ENCODE peak calls at places on chromosomes 2 and 18, in seven cellular contexts. F is iPS DF 6.9, G is HTR-8/SVneo, N is AG20443, I is non-pigmented ciliary epithelial cell, Z is neural crest cell, T is activated T-helper 1 cell treated with Interleukin-2 at 50 U/mL for 16 hours. K is an unnamed sample.

GRCh38 chr2:230893881-230894781 is 29.4 kb downstream of the ITM2C start:
- DNase-seq in F (no peak), G (no peak), N (no peak), I (no peak), Z (no peak), T (no peak), K (no peak)

GRCh38 chr2:7456762-7457161 is 539.5 kb downstream of the RNF144A start:
- DNase-seq in F (no peak), G (no peak), N (no peak), I (no peak), Z (no peak), T (no peak), K (no peak)

GRCh38 chr2:196677404-196677803 is 37.9 kb downstream of the CCDC150 start:
- DNase-seq in F (no peak), G (no peak), N (peak; percentile 26), I (peak; percentile 18), Z (no peak), T (no peak), K (no peak)

GRCh38 chr2:20353597-20353996 is 3.0 kb upstream of the PUM2 start:
- DNase-seq in F (no peak), G (no peak), N (no peak), I (no peak), Z (no peak), T (no peak), K (no peak)

GRCh38 chr2:72778410-72778809 is 47.4 kb downstream of the EXOC6B start:
- DNase-seq in F (no peak), G (no peak), N (peak; percentile 34), I (peak; percentile 34), Z (no peak), T (no peak), K (no peak)

GRCh38 chr2:158317642-158318041 is 138.9 kb downstream of the CCDC148 start:
- DNase-seq in F (no peak), G (no peak), N (no peak), I (no peak), Z (no peak), T (no peak), K (no peak)

GRCh38 chr2:130241041-130241707 is 42.9 kb upstream of the TUBA3E start:
- DNase-seq in F (no peak), G (peak; percentile 68), N (no peak), I (peak; percentile 26), Z (no peak), T (no peak), K (no peak)

GRCh38 chr2:72965770-72966430 is 48.6 kb downstream of the EMX1 start:
- DNase-seq in F (no peak), G (no peak), N (no peak), I (no peak), Z (no peak), T (no peak), K (no peak)

GRCh38 chr2:99643824-99644787 is 154.3 kb upstream of the REV1 start:
- DNase-seq in F (no peak), G (no peak), N (peak; percentile 71), I (no peak), Z (no peak), T (no peak), K (no peak)

GRCh38 chr2:149122521-149122920 is 84.0 kb downstream of the LYPD6B start:
- DNase-seq in F (no peak), G (no peak), N (no peak), I (no peak), Z (no peak), T (no peak), K (no peak)

GRCh38 chr2:66850406-66850805 is 415.5 kb downstream of the MEIS1 start:
- DNase-seq in F (no peak), G (no peak), N (no peak), I (no peak), Z (no peak), T (no peak), K (no peak)

GRCh38 chr2:226475650-226476049 is 324.0 kb downstream of the IRS1 start:
- DNase-seq in F (no peak), G (peak; percentile 45), N (no peak), I (peak; percentile 65), Z (no peak), T (no peak), K (no peak)

GRCh38 chr2:64017811-64018714 is 1.2 kb downstream of the VPS54 start:
- DNase-seq in F (no peak), G (peak; percentile 30), N (peak; percentile 29), I (no peak), Z (no peak), T (no peak), K (no peak)

GRCh38 chr18:24492445-24492844 is 32.0 kb downstream of the HRH4 start:
- DNase-seq in F (no peak), G (no peak), N (no peak), I (no peak), Z (no peak), T (no peak), K (no peak)

GRCh38 chr2:173881466-173881865 is 83.7 kb downstream of the SP3 start:
- DNase-seq in F (no peak), G (no peak), N (no peak), I (no peak), Z (no peak), T (no peak), K (no peak)

GRCh38 chr2:225948903-225949302 is 549.4 kb downstream of the NYAP2 start:
- DNase-seq in F (peak; percentile 7), G (no peak), N (no peak), I (no peak), Z (no peak), T (no peak), K (no peak)

GRCh38 chr2:239225921-239226561 is 174.8 kb downstream of the HDAC4 start:
- DNase-seq in F (no peak), G (peak; percentile 10), N (peak; percentile 78), I (peak; percentile 47), Z (no peak), T (no peak), K (no peak)

GRCh38 chr2:62340981-62341624 is 145.2 kb downstream of the B3GNT2 start:
- DNase-seq in F (no peak), G (peak; percentile 25), N (peak; percentile 32), I (no peak), Z (no peak), T (no peak), K (no peak)

GRCh38 chr2:218671077-218671653 is 637 bp downstream of the RNF25 start:
- DNase-seq in F (no peak), G (peak; percentile 19), N (no peak), I (no peak), Z (no peak), T (no peak), K (no peak)

GRCh38 chr2:8606649-8607550 is 75.0 kb upstream of the ID2 start:
- DNase-seq in F (no peak), G (no peak), N (no peak), I (no peak), Z (no peak), T (no peak), K (no peak)

GRCh38 chr2:152861349-152861942 is 143.0 kb downstream of the ARL6IP6 start:
- DNase-seq in F (peak; percentile 37), G (peak; percentile 11), N (peak; percentile 44), I (no peak), Z (peak; percentile 45), T (no peak), K (peak; percentile 32)

GRCh38 chr2:241182531-241183133 is 5.8 kb upstream of the ANO7 start:
- DNase-seq in F (no peak), G (no peak), N (no peak), I (no peak), Z (no peak), T (no peak), K (no peak)

GRCh38 chr18:27860011-27860410 is 316.9 kb downstream of the CDH2 start:
- DNase-seq in F (no peak), G (no peak), N (no peak), I (no peak), Z (no peak), T (no peak), K (no peak)

GRCh38 chr2:241061275-241061674 is 40.8 kb downstream of the MTERF4 start:
- DNase-seq in F (no peak), G (no peak), N (peak; percentile 34), I (no peak), Z (no peak), T (no peak), K (no peak)

GRCh38 chr18:42508683-42509347 is 553.8 kb downstream of the PIK3C3 start:
- DNase-seq in F (no peak), G (no peak), N (no peak), I (no peak), Z (no peak), T (no peak), K (no peak)

GRCh38 chr18:75208836-75209128 is 157 bp downstream of the PTGR3 start:
- DNase-seq in F (no peak), G (no peak), N (no peak), I (no peak), Z (peak; percentile 31), T (no peak), K (no peak)

GRCh38 chr2:234476766-234477165 is 20.1 kb downstream of the ARL4C start:
- DNase-seq in F (no peak), G (no peak), N (no peak), I (no peak), Z (no peak), T (no peak), K (no peak)

GRCh38 chr2:208255557-208256106 is 761 bp upstream of the IDH1 start:
- DNase-seq in F (no peak), G (no peak), N (no peak), I (no peak), Z (no peak), T (no peak), K (no peak)

GRCh38 chr2:140436956-140437355 is 1656.8 kb upstream of the NXPH2 start:
- DNase-seq in F (no peak), G (no peak), N (no peak), I (no peak), Z (no peak), T (no peak), K (no peak)

K was measured in HuH-7.